ENCODE peak calls at places on chromosomes 5 and 9, in five cellular contexts. One of them, this sample, is unnamed.

GRCh38 chr5:34891981-34892380 is 23.3 kb downstream of the RAD1 start:
- DNase-seq in AML-193: no peak
- DNase-seq in stimulated activated CD8-positive, alpha-beta memory T cell treated with anti-CD3 and anti-CD28 coated beads, Interleukin-2, amount 100 ng/mL, for 1 hour: no peak
- DNase-seq in germinal center: no peak
- DNase-seq in amygdala: no peak
- DNase-seq in this sample: no peak

GRCh38 chr5:133510634-133511262 is 101.6 kb downstream of the FSTL4 start:
- DNase-seq in AML-193: no peak
- DNase-seq in stimulated activated CD8-positive, alpha-beta memory T cell treated with anti-CD3 and anti-CD28 coated beads, Interleukin-2, amount 100 ng/mL, for 1 hour: no peak
- DNase-seq in germinal center: no peak
- DNase-seq in amygdala: no peak
- DNase-seq in this sample: no peak

GRCh38 chr5:112643339-112643971 is 94.2 kb upstream of the APC start:
- DNase-seq in AML-193: no peak
- DNase-seq in stimulated activated CD8-positive, alpha-beta memory T cell treated with anti-CD3 and anti-CD28 coated beads, Interleukin-2, amount 100 ng/mL, for 1 hour: no peak
- DNase-seq in germinal center: no peak
- DNase-seq in amygdala: no peak
- DNase-seq in this sample: no peak

GRCh38 chr9:100028201-100028784 is 70.5 kb downstream of the ERP44 start:
- DNase-seq in AML-193: peak
- DNase-seq in stimulated activated CD8-positive, alpha-beta memory T cell treated with anti-CD3 and anti-CD28 coated beads, Interleukin-2, amount 100 ng/mL, for 1 hour: peak
- DNase-seq in germinal center: peak
- DNase-seq in amygdala: peak
- DNase-seq in this sample: peak

GRCh38 chr9:76456202-76456926 is 2.6 kb upstream of the GCNT1 start:
- DNase-seq in AML-193: peak
- DNase-seq in stimulated activated CD8-positive, alpha-beta memory T cell treated with anti-CD3 and anti-CD28 coated beads, Interleukin-2, amount 100 ng/mL, for 1 hour: peak
- DNase-seq in germinal center: peak
- DNase-seq in amygdala: no peak
- DNase-seq in this sample: peak

GRCh38 chr5:173496129-173496882 is 120.1 kb downstream of the BOD1 start:
- DNase-seq in AML-193: no peak
- DNase-seq in stimulated activated CD8-positive, alpha-beta memory T cell treated with anti-CD3 and anti-CD28 coated beads, Interleukin-2, amount 100 ng/mL, for 1 hour: no peak
- DNase-seq in germinal center: no peak
- DNase-seq in amygdala: no peak
- DNase-seq in this sample: no peak

GRCh38 chr5:130035388-130035787 is 131.1 kb downstream of the CHSY3 start:
- DNase-seq in AML-193: no peak
- DNase-seq in stimulated activated CD8-positive, alpha-beta memory T cell treated with anti-CD3 and anti-CD28 coated beads, Interleukin-2, amount 100 ng/mL, for 1 hour: no peak
- DNase-seq in germinal center: no peak
- DNase-seq in amygdala: no peak
- DNase-seq in this sample: no peak

GRCh38 chr5:12292610-12293204 is 388.5 kb upstream of the CTNND2 start:
- DNase-seq in AML-193: peak
- DNase-seq in stimulated activated CD8-positive, alpha-beta memory T cell treated with anti-CD3 and anti-CD28 coated beads, Interleukin-2, amount 100 ng/mL, for 1 hour: no peak
- DNase-seq in germinal center: no peak
- DNase-seq in amygdala: no peak
- DNase-seq in this sample: peak

GRCh38 chr5:163718256-163718655 is 212.8 kb downstream of the MAT2B start:
- DNase-seq in AML-193: no peak
- DNase-seq in stimulated activated CD8-positive, alpha-beta memory T cell treated with anti-CD3 and anti-CD28 coated beads, Interleukin-2, amount 100 ng/mL, for 1 hour: no peak
- DNase-seq in germinal center: no peak
- DNase-seq in amygdala: no peak
- DNase-seq in this sample: no peak

GRCh38 chr9:133987946-133988665 is 4.0 kb downstream of the VAV2 start:
- DNase-seq in AML-193: no peak
- DNase-seq in stimulated activated CD8-positive, alpha-beta memory T cell treated with anti-CD3 and anti-CD28 coated beads, Interleukin-2, amount 100 ng/mL, for 1 hour: no peak
- DNase-seq in germinal center: no peak
- DNase-seq in amygdala: no peak
- DNase-seq in this sample: no peak

GRCh38 chr9:137277329-137278041 is at the start of gene TOR4A:
- DNase-seq in AML-193: peak
- DNase-seq in stimulated activated CD8-positive, alpha-beta memory T cell treated with anti-CD3 and anti-CD28 coated beads, Interleukin-2, amount 100 ng/mL, for 1 hour: no peak
- DNase-seq in germinal center: peak
- DNase-seq in amygdala: no peak
- DNase-seq in this sample: peak

GRCh38 chr9:134629061-134629585 is 12.5 kb upstream of the COL5A1 start:
- DNase-seq in AML-193: no peak
- DNase-seq in stimulated activated CD8-positive, alpha-beta memory T cell treated with anti-CD3 and anti-CD28 coated beads, Interleukin-2, amount 100 ng/mL, for 1 hour: no peak
- DNase-seq in germinal center: no peak
- DNase-seq in amygdala: no peak
- DNase-seq in this sample: no peak

GRCh38 chr9:129630967-129631672 is 5.2 kb downstream of the NTMT1 start:
- DNase-seq in AML-193: no peak
- DNase-seq in stimulated activated CD8-positive, alpha-beta memory T cell treated with anti-CD3 and anti-CD28 coated beads, Interleukin-2, amount 100 ng/mL, for 1 hour: no peak
- DNase-seq in germinal center: no peak
- DNase-seq in amygdala: no peak
- DNase-seq in this sample: no peak